ENCODE peak calls at places on chromosome 7, in eight cellular contexts. K is spleen, X is amniotic stem cell, L is endothelial cell, B is HFF-Myc, F is NCI-H1105 treated with DMSO at 0.1 percent for 48 hours, I is M059J, C is small intestine. T is an unnamed sample.

GRCh38 chr7:123460616-123461015 is 73.8 kb downstream of the IQUB start:
- DNase-seq in K (no peak), X (no peak), L (no peak), B (no peak), F (no peak), I (peak), C (peak), T (no peak)

GRCh38 chr7:44157116-44158059 is 16.3 kb upstream of the MYL7 start:
- DNase-seq in K (no peak), X (no peak), L (no peak), B (no peak), F (no peak), I (no peak), C (no peak), T (no peak)

GRCh38 chr7:80145780-80146422 is 11.3 kb downstream of the GNAI1 start:
- DNase-seq in K (no peak), X (peak), L (no peak), B (peak), F (no peak), I (peak), C (no peak), T (no peak)

GRCh38 chr7:150992833-150993302 is 2.1 kb downstream of the NOS3 start:
- DNase-seq in K (peak), X (no peak), L (peak), B (no peak), F (peak), I (peak), C (no peak), T (peak)

GRCh38 chr7:2575733-2576350 is 17.1 kb downstream of the IQCE start:
- DNase-seq in K (no peak), X (no peak), L (no peak), B (no peak), F (no peak), I (no peak), C (no peak), T (no peak)

GRCh38 chr7:107387573-107388219 is 82.2 kb upstream of the GPR22 start:
- DNase-seq in K (no peak), X (peak), L (no peak), B (peak), F (no peak), I (peak), C (no peak), T (no peak)

GRCh38 chr7:123749537-123749857 is 694 bp upstream of the WASL start:
- DNase-seq in K (no peak), X (peak), L (no peak), B (no peak), F (peak), I (no peak), C (peak), T (no peak)

GRCh38 chr7:112523871-112524270 is 43.1 kb downstream of the LSMEM1 start:
- DNase-seq in K (no peak), X (no peak), L (no peak), B (no peak), F (no peak), I (no peak), C (no peak), T (no peak)

GRCh38 chr7:24971333-24972165 is 8.4 kb downstream of the OSBPL3 start:
- DNase-seq in K (no peak), X (peak), L (no peak), B (peak), F (no peak), I (peak), C (no peak), T (no peak)

GRCh38 chr7:133330085-133330484 is 77.2 kb downstream of the EXOC4 start:
- DNase-seq in K (no peak), X (no peak), L (no peak), B (no peak), F (no peak), I (no peak), C (no peak), T (no peak)

GRCh38 chr7:1948377-1948796 is 278.3 kb downstream of the ELFN1 start:
- DNase-seq in K (peak), X (no peak), L (no peak), B (no peak), F (no peak), I (no peak), C (no peak), T (peak)

GRCh38 chr7:3911685-3912084 is 610.6 kb downstream of the SDK1 start:
- DNase-seq in K (no peak), X (no peak), L (no peak), B (no peak), F (no peak), I (no peak), C (no peak), T (no peak)

GRCh38 chr7:19958309-19958896 is 185.0 kb upstream of the TMEM196 start:
- DNase-seq in K (no peak), X (no peak), L (no peak), B (no peak), F (no peak), I (peak), C (no peak), T (no peak)

GRCh38 chr7:105587899-105588690 is 6.8 kb upstream of the EFCAB10 start:
- DNase-seq in K (no peak), X (no peak), L (no peak), B (no peak), F (no peak), I (no peak), C (no peak), T (no peak)

GRCh38 chr7:39946693-39947092 is 3.4 kb upstream of the CDK13 start:
- DNase-seq in K (no peak), X (no peak), L (no peak), B (no peak), F (no peak), I (peak), C (no peak), T (no peak)

GRCh38 chr7:73626814-73627213 is 2.5 kb upstream of the MLXIPL start:
- DNase-seq in K (no peak), X (no peak), L (no peak), B (no peak), F (no peak), I (peak), C (no peak), T (no peak)

GRCh38 chr7:30841025-30841735 is 70.0 kb downstream of the MINDY4 start:
- DNase-seq in K (no peak), X (no peak), L (no peak), B (no peak), F (no peak), I (no peak), C (no peak), T (peak)

GRCh38 chr7:150983893-150984368 is 5.8 kb upstream of the KCNH2 start:
- DNase-seq in K (no peak), X (no peak), L (peak), B (no peak), F (no peak), I (peak), C (peak), T (no peak)

GRCh38 chr7:13874783-13875182 is 114.7 kb downstream of the ETV1 start:
- DNase-seq in K (no peak), X (no peak), L (no peak), B (no peak), F (no peak), I (peak), C (peak), T (no peak)

GRCh38 chr7:123665896-123666295 is 10.2 kb downstream of the LMOD2 start:
- DNase-seq in K (no peak), X (no peak), L (no peak), B (no peak), F (no peak), I (no peak), C (no peak), T (no peak)

GRCh38 chr7:98681951-98682350 is 64.9 kb downstream of the NPTX2 start:
- DNase-seq in K (no peak), X (no peak), L (no peak), B (no peak), F (peak), I (peak), C (no peak), T (no peak)

GRCh38 chr7:19116121-19117080 is 1.0 kb downstream of the TWIST1 start:
- DNase-seq in K (peak), X (no peak), L (peak), B (no peak), F (peak), I (peak), C (no peak), T (peak)

GRCh38 chr7:101667959-101668358 is 38.9 kb upstream of the MYL10 start:
- DNase-seq in K (no peak), X (no peak), L (no peak), B (no peak), F (no peak), I (no peak), C (no peak), T (no peak)